ENCODE peak calls at places on chromosome 9, in five cellular contexts. A is HEK293T, R is SK-N-SH, X is HepG2, C is GM12878. Q is an unnamed sample.

GRCh38 chr9:79694676-79695400 is 123.1 kb downstream of the TLE4 start:
- DNase-seq in A (no peak), C (no peak), R (no peak), X (no peak), Q (no peak)

GRCh38 chr9:70883056-70883455 is 238.4 kb downstream of the TRPM3 start:
- DNase-seq in A (no peak), C (no peak), R (no peak), X (no peak), Q (no peak)

GRCh38 chr9:108869092-108869725 is 7.1 kb downstream of the ACTL7A start:
- DNase-seq in X (peak), A (no peak), R (no peak), C (no peak), Q (no peak)

GRCh38 chr9:36632892-36633291 is 60.2 kb downstream of the MELK start:
- DNase-seq in X (peak), R (peak), A (peak), C (no peak), Q (peak)

GRCh38 chr9:129556576-129557191 is 64.2 kb downstream of the C9orf50 start:
- DNase-seq in C (no peak), A (no peak), R (no peak), X (no peak), Q (no peak)

GRCh38 chr9:72509635-72510034 is 11.8 kb upstream of the TMC1 start:
- DNase-seq in C (peak), X (no peak), R (no peak), A (no peak), Q (no peak)

GRCh38 chr9:12604154-12604825 is 88.9 kb upstream of the TYRP1 start:
- DNase-seq in R (no peak), X (no peak), A (peak), C (no peak), Q (no peak)

GRCh38 chr9:6239048-6239461 is 23.4 kb downstream of the IL33 start:
- DNase-seq in X (peak), R (no peak), A (no peak), C (no peak), Q (no peak)

GRCh38 chr9:113563856-113564514 is 100.5 kb downstream of the RGS3 start:
- DNase-seq in A (no peak), X (no peak), R (no peak), C (no peak), Q (no peak)
- TF ChIP-seq FOXM1 in A (no peak), X (no peak), R (no peak), C (no peak), Q (no peak)

DNA sequence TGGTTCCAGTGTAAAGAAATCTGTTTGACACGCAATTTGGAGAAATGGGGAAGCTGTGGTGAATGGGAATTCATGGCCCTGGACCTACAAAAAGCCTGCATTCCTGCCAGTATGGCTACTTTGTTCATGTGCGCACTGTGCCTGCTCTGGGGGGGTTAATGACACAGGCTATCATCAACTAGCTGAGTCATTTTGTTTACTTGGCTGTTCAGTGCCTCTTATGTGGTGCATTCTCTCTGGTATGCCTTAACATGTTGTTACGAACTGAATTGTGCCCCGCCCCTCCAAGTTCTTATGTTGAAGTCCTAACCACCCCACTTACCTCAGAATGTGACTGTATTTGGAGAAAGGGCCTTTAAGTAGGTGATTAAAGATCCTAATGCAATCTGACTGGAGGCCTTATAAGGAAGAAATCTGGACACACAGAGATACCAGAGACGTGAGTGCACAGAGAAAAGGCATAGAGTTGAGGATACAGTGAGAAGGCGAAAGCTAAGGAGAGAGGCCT is 20.4 kb upstream of the UBAP1 start:
- DNase-seq in R (no peak), C (no peak), A (no peak), X (peak), Q (peak)
- TF ChIP-seq FOXM1 in R (no peak), C (no peak), A (no peak), X (no peak), Q (no peak)

GRCh38 chr9:115122937-115123336 is 5.0 kb upstream of the TNC start:
- DNase-seq in C (no peak), R (no peak), X (no peak), A (no peak), Q (no peak)
- TF ChIP-seq FOXM1 in C (no peak), R (no peak), X (no peak), A (no peak), Q (no peak)

DNA sequence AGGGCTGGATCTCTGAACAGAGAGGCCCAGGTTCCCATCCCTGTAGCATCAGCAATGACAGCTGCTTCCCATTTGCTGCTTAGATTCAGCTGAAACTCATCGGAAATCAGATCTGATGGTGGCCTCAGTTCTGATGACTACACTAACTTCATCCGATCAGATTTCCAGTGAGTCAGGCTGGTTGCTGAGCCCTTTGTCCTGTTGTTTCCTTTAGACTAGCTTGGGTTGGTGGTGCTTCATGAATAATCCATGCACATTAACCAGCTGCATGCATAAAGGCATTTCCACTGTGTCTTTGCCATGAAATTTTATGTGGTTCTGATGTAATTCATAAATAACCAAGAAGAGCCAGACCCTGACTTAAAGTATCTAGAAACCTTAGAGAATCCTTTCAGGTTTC is 195.2 kb upstream of the TUT7 start:
- DNase-seq in A (no peak), R (no peak), X (no peak), C (no peak), Q (no peak)
- TF ChIP-seq FOXM1 in A (no peak), R (peak), X (no peak), C (no peak), Q (no peak)

GRCh38 chr9:26266111-26266791 is 588.0 kb upstream of the TUSC1 start:
- DNase-seq in C (no peak), X (no peak), R (no peak), A (no peak), Q (no peak)

DNA sequence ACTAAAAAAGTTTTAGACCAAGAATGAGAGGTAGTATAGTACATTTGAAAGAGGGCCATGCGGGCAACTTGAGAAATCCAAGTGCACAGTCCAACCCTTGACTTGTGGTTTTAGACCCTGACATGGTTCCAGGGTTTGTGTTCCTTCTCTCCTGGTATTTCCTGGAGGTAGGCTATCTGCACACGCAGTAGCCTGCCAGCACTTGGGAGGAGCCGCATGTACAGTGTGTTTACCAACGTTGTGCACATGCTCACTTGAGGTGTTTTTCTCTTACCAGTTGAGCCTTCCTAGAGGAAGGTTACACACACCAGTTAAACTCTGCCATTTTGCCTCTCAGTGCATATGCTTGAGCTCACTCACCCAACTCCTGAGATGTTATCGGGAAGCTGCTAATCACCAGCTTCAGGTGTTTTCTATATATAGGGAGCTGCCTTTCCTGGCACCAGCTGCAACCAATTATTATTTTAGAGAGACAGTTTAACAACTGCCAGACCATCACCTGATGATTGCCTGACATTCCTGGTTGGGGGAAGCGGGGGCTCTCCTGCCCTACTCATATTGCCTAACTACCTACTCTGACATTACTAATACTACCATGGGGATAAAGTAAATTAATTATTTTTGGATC is 593.4 kb upstream of the TUSC1 start:
- DNase-seq in C (no peak), A (no peak), R (no peak), X (no peak), Q (no peak)
- TF ChIP-seq FOXM1 in C (no peak), A (no peak), R (no peak), X (no peak), Q (no peak)

DNA sequence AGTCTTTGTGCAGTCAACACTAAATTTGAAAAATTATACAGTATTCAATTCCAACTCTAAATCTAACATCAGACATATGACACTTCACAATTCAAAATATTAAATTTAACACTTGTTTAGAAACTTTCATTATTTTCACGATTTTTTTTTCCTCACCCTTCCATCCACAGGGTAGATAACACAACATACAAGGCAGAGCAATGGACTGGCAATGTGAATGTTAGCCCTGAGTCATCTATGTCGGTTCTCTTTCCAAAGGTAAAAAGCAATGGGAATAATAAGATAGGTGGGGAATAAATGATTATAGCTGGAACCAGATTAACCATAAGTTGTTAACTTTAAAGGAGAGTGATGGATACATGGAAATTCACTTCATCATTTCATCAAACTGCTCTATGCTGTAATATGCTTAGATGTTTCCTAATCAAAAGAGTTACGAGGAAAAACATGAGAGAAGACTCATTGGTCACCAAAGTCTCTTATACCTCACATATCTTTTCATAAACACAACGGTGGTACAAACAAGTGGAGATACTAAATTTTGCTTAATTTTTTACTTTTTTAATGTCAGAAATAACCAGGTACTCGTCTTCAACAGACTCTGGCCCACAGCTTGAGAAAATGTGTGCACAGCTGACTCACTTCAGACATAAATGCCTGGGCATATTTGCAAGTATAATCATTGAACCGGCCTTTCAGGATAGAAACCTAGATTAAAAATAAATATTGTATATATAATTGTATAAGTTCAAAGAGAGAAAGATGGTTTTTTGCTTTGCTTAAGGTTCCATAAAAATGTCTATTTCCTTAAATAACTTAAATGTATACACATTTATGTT is 23.0 kb downstream of the RFX3 start:
- DNase-seq in A (no peak), R (no peak), X (no peak), C (no peak), Q (no peak)
- TF ChIP-seq FOXM1 in A (no peak), R (no peak), X (no peak), C (no peak), Q (no peak)

GRCh38 chr9:112050544-112051475 is 124.3 kb downstream of the SUSD1 start:
- DNase-seq in X (peak), A (no peak), C (no peak), R (no peak), Q (no peak)
- TF ChIP-seq FOXM1 in X (no peak), A (no peak), C (no peak), R (peak), Q (no peak)

GRCh38 chr9:112252194-112252593 is 77.1 kb upstream of the SUSD1 start:
- DNase-seq in C (no peak), R (no peak), A (no peak), X (no peak), Q (no peak)
- TF ChIP-seq FOXM1 in C (no peak), R (no peak), A (no peak), X (no peak), Q (no peak)

Q was measured in K562.